ENCODE peak calls at places on chromosomes 3 and 15, in ten cellular contexts. One of them, this sample, is unnamed.

GRCh38 chr3:67515778-67516177 is 138.6 kb downstream of the SUCLG2 start:
- DNase-seq in stimulated activated CD4-positive, alpha-beta T cell treated with anti-CD3 and anti-CD28 coated beads, Interleukin-12 subunit alpha, Interleukin-12 subunit beta, amount 100 ng/mL, for 4 hours: no peak
- DNase-seq in upper lobe of right lung: no peak
- DNase-seq in NCI-H1092: no peak
- DNase-seq in HTR-8/SVneo: no peak
- DNase-seq in lung: no peak
- DNase-seq in ELR: no peak
- DNase-seq in activated CD8-positive, alpha-beta memory T cell treated with anti-CD3 and anti-CD28 coated beads for 24 hours: no peak
- DNase-seq in frontal cortex: no peak
- DNase-seq in stimulated activated CD8-positive, alpha-beta memory T cell treated with anti-CD3 and anti-CD28 coated beads, Interleukin-7, amount 100 ng/mL, for 1 hour: no peak
- DNase-seq in this sample: no peak

GRCh38 chr15:39501366-39501765 is 79.5 kb upstream of the THBS1 start:
- DNase-seq in stimulated activated CD4-positive, alpha-beta T cell treated with anti-CD3 and anti-CD28 coated beads, Interleukin-12 subunit alpha, Interleukin-12 subunit beta, amount 100 ng/mL, for 4 hours: no peak
- DNase-seq in upper lobe of right lung: no peak
- DNase-seq in NCI-H1092: no peak
- DNase-seq in HTR-8/SVneo: no peak
- DNase-seq in lung: no peak
- DNase-seq in ELR: peak; percentile 23
- DNase-seq in activated CD8-positive, alpha-beta memory T cell treated with anti-CD3 and anti-CD28 coated beads for 24 hours: no peak
- DNase-seq in frontal cortex: no peak
- DNase-seq in stimulated activated CD8-positive, alpha-beta memory T cell treated with anti-CD3 and anti-CD28 coated beads, Interleukin-7, amount 100 ng/mL, for 1 hour: no peak
- DNase-seq in this sample: no peak

GRCh38 chr3:138173769-138174420 is 826 bp downstream of the DBR1 start:
- DNase-seq in stimulated activated CD4-positive, alpha-beta T cell treated with anti-CD3 and anti-CD28 coated beads, Interleukin-12 subunit alpha, Interleukin-12 subunit beta, amount 100 ng/mL, for 4 hours: no peak
- DNase-seq in upper lobe of right lung: no peak
- DNase-seq in NCI-H1092: no peak
- DNase-seq in HTR-8/SVneo: no peak
- DNase-seq in lung: no peak
- DNase-seq in ELR: no peak
- DNase-seq in activated CD8-positive, alpha-beta memory T cell treated with anti-CD3 and anti-CD28 coated beads for 24 hours: no peak
- DNase-seq in frontal cortex: no peak
- DNase-seq in stimulated activated CD8-positive, alpha-beta memory T cell treated with anti-CD3 and anti-CD28 coated beads, Interleukin-7, amount 100 ng/mL, for 1 hour: no peak
- DNase-seq in this sample: no peak

GRCh38 chr15:67820992-67821783 is 4.1 kb upstream of the SKOR1 start:
- DNase-seq in stimulated activated CD4-positive, alpha-beta T cell treated with anti-CD3 and anti-CD28 coated beads, Interleukin-12 subunit alpha, Interleukin-12 subunit beta, amount 100 ng/mL, for 4 hours: no peak
- DNase-seq in upper lobe of right lung: peak; percentile 76
- DNase-seq in NCI-H1092: no peak
- DNase-seq in HTR-8/SVneo: peak; percentile 79
- DNase-seq in lung: no peak
- DNase-seq in ELR: peak; percentile 54
- DNase-seq in activated CD8-positive, alpha-beta memory T cell treated with anti-CD3 and anti-CD28 coated beads for 24 hours: peak; percentile 72
- DNase-seq in frontal cortex: peak; percentile 70
- DNase-seq in stimulated activated CD8-positive, alpha-beta memory T cell treated with anti-CD3 and anti-CD28 coated beads, Interleukin-7, amount 100 ng/mL, for 1 hour: no peak
- DNase-seq in this sample: no peak

GRCh38 chr3:197042539-197042938 is 12.9 kb upstream of the MELTF start:
- DNase-seq in stimulated activated CD4-positive, alpha-beta T cell treated with anti-CD3 and anti-CD28 coated beads, Interleukin-12 subunit alpha, Interleukin-12 subunit beta, amount 100 ng/mL, for 4 hours: no peak
- DNase-seq in upper lobe of right lung: no peak
- DNase-seq in NCI-H1092: no peak
- DNase-seq in HTR-8/SVneo: no peak
- DNase-seq in lung: no peak
- DNase-seq in ELR: no peak
- DNase-seq in activated CD8-positive, alpha-beta memory T cell treated with anti-CD3 and anti-CD28 coated beads for 24 hours: no peak
- DNase-seq in frontal cortex: no peak
- DNase-seq in stimulated activated CD8-positive, alpha-beta memory T cell treated with anti-CD3 and anti-CD28 coated beads, Interleukin-7, amount 100 ng/mL, for 1 hour: no peak
- DNase-seq in this sample: no peak

GRCh38 chr3:248841-249520 is 52.4 kb downstream of the CHL1 start:
- DNase-seq in stimulated activated CD4-positive, alpha-beta T cell treated with anti-CD3 and anti-CD28 coated beads, Interleukin-12 subunit alpha, Interleukin-12 subunit beta, amount 100 ng/mL, for 4 hours: no peak
- DNase-seq in upper lobe of right lung: no peak
- DNase-seq in NCI-H1092: no peak
- DNase-seq in HTR-8/SVneo: no peak
- DNase-seq in lung: no peak
- DNase-seq in ELR: no peak
- DNase-seq in activated CD8-positive, alpha-beta memory T cell treated with anti-CD3 and anti-CD28 coated beads for 24 hours: no peak
- DNase-seq in frontal cortex: no peak
- DNase-seq in stimulated activated CD8-positive, alpha-beta memory T cell treated with anti-CD3 and anti-CD28 coated beads, Interleukin-7, amount 100 ng/mL, for 1 hour: no peak
- DNase-seq in this sample: no peak

GRCh38 chr15:60614862-60615771 is 136.2 kb upstream of the ICE2 start:
- DNase-seq in stimulated activated CD4-positive, alpha-beta T cell treated with anti-CD3 and anti-CD28 coated beads, Interleukin-12 subunit alpha, Interleukin-12 subunit beta, amount 100 ng/mL, for 4 hours: no peak
- DNase-seq in upper lobe of right lung: no peak
- DNase-seq in NCI-H1092: no peak
- DNase-seq in HTR-8/SVneo: no peak
- DNase-seq in lung: no peak
- DNase-seq in ELR: no peak
- DNase-seq in activated CD8-positive, alpha-beta memory T cell treated with anti-CD3 and anti-CD28 coated beads for 24 hours: no peak
- DNase-seq in frontal cortex: no peak
- DNase-seq in stimulated activated CD8-positive, alpha-beta memory T cell treated with anti-CD3 and anti-CD28 coated beads, Interleukin-7, amount 100 ng/mL, for 1 hour: no peak
- DNase-seq in this sample: no peak

GRCh38 chr3:149371723-149372114 is 5.7 kb downstream of the TM4SF1 start:
- DNase-seq in stimulated activated CD4-positive, alpha-beta T cell treated with anti-CD3 and anti-CD28 coated beads, Interleukin-12 subunit alpha, Interleukin-12 subunit beta, amount 100 ng/mL, for 4 hours: no peak
- DNase-seq in upper lobe of right lung: no peak
- DNase-seq in NCI-H1092: no peak
- DNase-seq in HTR-8/SVneo: no peak
- DNase-seq in lung: no peak
- DNase-seq in ELR: no peak
- DNase-seq in activated CD8-positive, alpha-beta memory T cell treated with anti-CD3 and anti-CD28 coated beads for 24 hours: no peak
- DNase-seq in frontal cortex: no peak
- DNase-seq in stimulated activated CD8-positive, alpha-beta memory T cell treated with anti-CD3 and anti-CD28 coated beads, Interleukin-7, amount 100 ng/mL, for 1 hour: no peak
- DNase-seq in this sample: no peak

GRCh38 chr3:47013231-47013630 is 33.8 kb downstream of the NBEAL2 start:
- DNase-seq in stimulated activated CD4-positive, alpha-beta T cell treated with anti-CD3 and anti-CD28 coated beads, Interleukin-12 subunit alpha, Interleukin-12 subunit beta, amount 100 ng/mL, for 4 hours: no peak
- DNase-seq in upper lobe of right lung: no peak
- DNase-seq in NCI-H1092: no peak
- DNase-seq in HTR-8/SVneo: no peak
- DNase-seq in lung: no peak
- DNase-seq in ELR: no peak
- DNase-seq in activated CD8-positive, alpha-beta memory T cell treated with anti-CD3 and anti-CD28 coated beads for 24 hours: peak; percentile 51
- DNase-seq in frontal cortex: no peak
- DNase-seq in stimulated activated CD8-positive, alpha-beta memory T cell treated with anti-CD3 and anti-CD28 coated beads, Interleukin-7, amount 100 ng/mL, for 1 hour: no peak
- DNase-seq in this sample: no peak

GRCh38 chr3:129474986-129475804 is 35.2 kb downstream of the IFT122 start:
- DNase-seq in stimulated activated CD4-positive, alpha-beta T cell treated with anti-CD3 and anti-CD28 coated beads, Interleukin-12 subunit alpha, Interleukin-12 subunit beta, amount 100 ng/mL, for 4 hours: no peak
- DNase-seq in upper lobe of right lung: no peak
- DNase-seq in NCI-H1092: no peak
- DNase-seq in HTR-8/SVneo: no peak
- DNase-seq in lung: no peak
- DNase-seq in ELR: peak; percentile 25
- DNase-seq in activated CD8-positive, alpha-beta memory T cell treated with anti-CD3 and anti-CD28 coated beads for 24 hours: no peak
- DNase-seq in frontal cortex: no peak
- DNase-seq in stimulated activated CD8-positive, alpha-beta memory T cell treated with anti-CD3 and anti-CD28 coated beads, Interleukin-7, amount 100 ng/mL, for 1 hour: no peak
- DNase-seq in this sample: no peak

GRCh38 chr3:111901617-111902016 is 42.6 kb downstream of the PHLDB2 start:
- DNase-seq in stimulated activated CD4-positive, alpha-beta T cell treated with anti-CD3 and anti-CD28 coated beads, Interleukin-12 subunit alpha, Interleukin-12 subunit beta, amount 100 ng/mL, for 4 hours: no peak
- DNase-seq in upper lobe of right lung: no peak
- DNase-seq in NCI-H1092: no peak
- DNase-seq in HTR-8/SVneo: no peak
- DNase-seq in lung: no peak
- DNase-seq in ELR: no peak
- DNase-seq in activated CD8-positive, alpha-beta memory T cell treated with anti-CD3 and anti-CD28 coated beads for 24 hours: no peak
- DNase-seq in frontal cortex: no peak
- DNase-seq in stimulated activated CD8-positive, alpha-beta memory T cell treated with anti-CD3 and anti-CD28 coated beads, Interleukin-7, amount 100 ng/mL, for 1 hour: no peak
- DNase-seq in this sample: no peak

GRCh38 chr3:196569003-196569516 is 600 bp downstream of the FBXO45 start:
- DNase-seq in stimulated activated CD4-positive, alpha-beta T cell treated with anti-CD3 and anti-CD28 coated beads, Interleukin-12 subunit alpha, Interleukin-12 subunit beta, amount 100 ng/mL, for 4 hours: peak; percentile 34
- DNase-seq in upper lobe of right lung: peak; percentile 81
- DNase-seq in NCI-H1092: peak; percentile 3
- DNase-seq in HTR-8/SVneo: peak; percentile 28
- DNase-seq in lung: peak; percentile 39
- DNase-seq in ELR: peak; percentile 65
- DNase-seq in activated CD8-positive, alpha-beta memory T cell treated with anti-CD3 and anti-CD28 coated beads for 24 hours: no peak
- DNase-seq in frontal cortex: no peak
- DNase-seq in stimulated activated CD8-positive, alpha-beta memory T cell treated with anti-CD3 and anti-CD28 coated beads, Interleukin-7, amount 100 ng/mL, for 1 hour: peak; percentile 7
- DNase-seq in this sample: peak; percentile 32

GRCh38 chr3:183826448-183826847 is 1.1 kb upstream of the MAP6D1 start:
- DNase-seq in stimulated activated CD4-positive, alpha-beta T cell treated with anti-CD3 and anti-CD28 coated beads, Interleukin-12 subunit alpha, Interleukin-12 subunit beta, amount 100 ng/mL, for 4 hours: no peak
- DNase-seq in upper lobe of right lung: no peak
- DNase-seq in NCI-H1092: no peak
- DNase-seq in HTR-8/SVneo: no peak
- DNase-seq in lung: no peak
- DNase-seq in ELR: no peak
- DNase-seq in activated CD8-positive, alpha-beta memory T cell treated with anti-CD3 and anti-CD28 coated beads for 24 hours: no peak
- DNase-seq in frontal cortex: no peak
- DNase-seq in stimulated activated CD8-positive, alpha-beta memory T cell treated with anti-CD3 and anti-CD28 coated beads, Interleukin-7, amount 100 ng/mL, for 1 hour: no peak
- DNase-seq in this sample: no peak

GRCh38 chr3:73999501-73999900 is 374.8 kb upstream of the PDZRN3 start:
- DNase-seq in stimulated activated CD4-positive, alpha-beta T cell treated with anti-CD3 and anti-CD28 coated beads, Interleukin-12 subunit alpha, Interleukin-12 subunit beta, amount 100 ng/mL, for 4 hours: no peak
- DNase-seq in upper lobe of right lung: no peak
- DNase-seq in NCI-H1092: no peak
- DNase-seq in HTR-8/SVneo: no peak
- DNase-seq in lung: no peak
- DNase-seq in ELR: no peak
- DNase-seq in activated CD8-positive, alpha-beta memory T cell treated with anti-CD3 and anti-CD28 coated beads for 24 hours: no peak
- DNase-seq in frontal cortex: no peak
- DNase-seq in stimulated activated CD8-positive, alpha-beta memory T cell treated with anti-CD3 and anti-CD28 coated beads, Interleukin-7, amount 100 ng/mL, for 1 hour: no peak
- DNase-seq in this sample: peak; percentile 49

GRCh38 chr15:96858693-96859092 is 528.2 kb downstream of the NR2F2 start:
- DNase-seq in stimulated activated CD4-positive, alpha-beta T cell treated with anti-CD3 and anti-CD28 coated beads, Interleukin-12 subunit alpha, Interleukin-12 subunit beta, amount 100 ng/mL, for 4 hours: no peak
- DNase-seq in upper lobe of right lung: no peak
- DNase-seq in NCI-H1092: no peak
- DNase-seq in HTR-8/SVneo: no peak
- DNase-seq in lung: no peak
- DNase-seq in ELR: no peak
- DNase-seq in activated CD8-positive, alpha-beta memory T cell treated with anti-CD3 and anti-CD28 coated beads for 24 hours: no peak
- DNase-seq in frontal cortex: no peak
- DNase-seq in stimulated activated CD8-positive, alpha-beta memory T cell treated with anti-CD3 and anti-CD28 coated beads, Interleukin-7, amount 100 ng/mL, for 1 hour: no peak
- DNase-seq in this sample: no peak

GRCh38 chr3:62370112-62371031 is 3.0 kb downstream of the FEZF2 start:
- DNase-seq in stimulated activated CD4-positive, alpha-beta T cell treated with anti-CD3 and anti-CD28 coated beads, Interleukin-12 subunit alpha, Interleukin-12 subunit beta, amount 100 ng/mL, for 4 hours: no peak
- DNase-seq in upper lobe of right lung: no peak
- DNase-seq in NCI-H1092: no peak
- DNase-seq in HTR-8/SVneo: no peak
- DNase-seq in lung: no peak
- DNase-seq in ELR: no peak
- DNase-seq in activated CD8-positive, alpha-beta memory T cell treated with anti-CD3 and anti-CD28 coated beads for 24 hours: no peak
- DNase-seq in frontal cortex: no peak
- DNase-seq in stimulated activated CD8-positive, alpha-beta memory T cell treated with anti-CD3 and anti-CD28 coated beads, Interleukin-7, amount 100 ng/mL, for 1 hour: no peak
- DNase-seq in this sample: no peak

GRCh38 chr15:88902846-88903245 is 7.5 kb upstream of the HAPLN3 start:
- DNase-seq in stimulated activated CD4-positive, alpha-beta T cell treated with anti-CD3 and anti-CD28 coated beads, Interleukin-12 subunit alpha, Interleukin-12 subunit beta, amount 100 ng/mL, for 4 hours: no peak
- DNase-seq in upper lobe of right lung: no peak
- DNase-seq in NCI-H1092: no peak
- DNase-seq in HTR-8/SVneo: no peak
- DNase-seq in lung: no peak
- DNase-seq in ELR: no peak
- DNase-seq in activated CD8-positive, alpha-beta memory T cell treated with anti-CD3 and anti-CD28 coated beads for 24 hours: no peak
- DNase-seq in frontal cortex: no peak
- DNase-seq in stimulated activated CD8-positive, alpha-beta memory T cell treated with anti-CD3 and anti-CD28 coated beads, Interleukin-7, amount 100 ng/mL, for 1 hour: no peak
- DNase-seq in this sample: no peak

GRCh38 chr15:57902155-57902554 is 163.4 kb downstream of the ALDH1A2 start:
- DNase-seq in stimulated activated CD4-positive, alpha-beta T cell treated with anti-CD3 and anti-CD28 coated beads, Interleukin-12 subunit alpha, Interleukin-12 subunit beta, amount 100 ng/mL, for 4 hours: no peak
- DNase-seq in upper lobe of right lung: no peak
- DNase-seq in NCI-H1092: no peak
- DNase-seq in HTR-8/SVneo: no peak
- DNase-seq in lung: no peak
- DNase-seq in ELR: peak; percentile 26
- DNase-seq in activated CD8-positive, alpha-beta memory T cell treated with anti-CD3 and anti-CD28 coated beads for 24 hours: no peak
- DNase-seq in frontal cortex: no peak
- DNase-seq in stimulated activated CD8-positive, alpha-beta memory T cell treated with anti-CD3 and anti-CD28 coated beads, Interleukin-7, amount 100 ng/mL, for 1 hour: no peak
- DNase-seq in this sample: no peak

GRCh38 chr3:181326637-181327223 is 337.2 kb upstream of the DNAJC19 start:
- DNase-seq in stimulated activated CD4-positive, alpha-beta T cell treated with anti-CD3 and anti-CD28 coated beads, Interleukin-12 subunit alpha, Interleukin-12 subunit beta, amount 100 ng/mL, for 4 hours: no peak
- DNase-seq in upper lobe of right lung: no peak
- DNase-seq in NCI-H1092: no peak
- DNase-seq in HTR-8/SVneo: peak; percentile 3
- DNase-seq in lung: no peak
- DNase-seq in ELR: peak; percentile 8
- DNase-seq in activated CD8-positive, alpha-beta memory T cell treated with anti-CD3 and anti-CD28 coated beads for 24 hours: no peak
- DNase-seq in frontal cortex: peak; percentile 12
- DNase-seq in stimulated activated CD8-positive, alpha-beta memory T cell treated with anti-CD3 and anti-CD28 coated beads, Interleukin-7, amount 100 ng/mL, for 1 hour: no peak
- DNase-seq in this sample: peak; percentile 75

GRCh38 chr3:43423634-43424033 is 137.3 kb downstream of the SNRK start:
- DNase-seq in stimulated activated CD4-positive, alpha-beta T cell treated with anti-CD3 and anti-CD28 coated beads, Interleukin-12 subunit alpha, Interleukin-12 subunit beta, amount 100 ng/mL, for 4 hours: no peak
- DNase-seq in upper lobe of right lung: no peak
- DNase-seq in NCI-H1092: no peak
- DNase-seq in HTR-8/SVneo: no peak
- DNase-seq in lung: no peak
- DNase-seq in ELR: no peak
- DNase-seq in activated CD8-positive, alpha-beta memory T cell treated with anti-CD3 and anti-CD28 coated beads for 24 hours: no peak
- DNase-seq in frontal cortex: no peak
- DNase-seq in stimulated activated CD8-positive, alpha-beta memory T cell treated with anti-CD3 and anti-CD28 coated beads, Interleukin-7, amount 100 ng/mL, for 1 hour: no peak
- DNase-seq in this sample: no peak

GRCh38 chr3:111012388-111013248 is 59.0 kb upstream of the NECTIN3 start:
- DNase-seq in stimulated activated CD4-positive, alpha-beta T cell treated with anti-CD3 and anti-CD28 coated beads, Interleukin-12 subunit alpha, Interleukin-12 subunit beta, amount 100 ng/mL, for 4 hours: no peak
- DNase-seq in upper lobe of right lung: no peak
- DNase-seq in NCI-H1092: no peak
- DNase-seq in HTR-8/SVneo: no peak
- DNase-seq in lung: no peak
- DNase-seq in ELR: peak; percentile 21
- DNase-seq in activated CD8-positive, alpha-beta memory T cell treated with anti-CD3 and anti-CD28 coated beads for 24 hours: no peak
- DNase-seq in frontal cortex: no peak
- DNase-seq in stimulated activated CD8-positive, alpha-beta memory T cell treated with anti-CD3 and anti-CD28 coated beads, Interleukin-7, amount 100 ng/mL, for 1 hour: no peak
- DNase-seq in this sample: no peak

GRCh38 chr3:143288944-143289343 is 169.4 kb downstream of the CHST2 start:
- DNase-seq in stimulated activated CD4-positive, alpha-beta T cell treated with anti-CD3 and anti-CD28 coated beads, Interleukin-12 subunit alpha, Interleukin-12 subunit beta, amount 100 ng/mL, for 4 hours: no peak
- DNase-seq in upper lobe of right lung: no peak
- DNase-seq in NCI-H1092: no peak
- DNase-seq in HTR-8/SVneo: no peak
- DNase-seq in lung: no peak
- DNase-seq in ELR: no peak
- DNase-seq in activated CD8-positive, alpha-beta memory T cell treated with anti-CD3 and anti-CD28 coated beads for 24 hours: no peak
- DNase-seq in frontal cortex: no peak
- DNase-seq in stimulated activated CD8-positive, alpha-beta memory T cell treated with anti-CD3 and anti-CD28 coated beads, Interleukin-7, amount 100 ng/mL, for 1 hour: no peak
- DNase-seq in this sample: peak; percentile 45

GRCh38 chr3:44058022-44058867 is 183.4 kb upstream of the TOPAZ1 start:
- DNase-seq in stimulated activated CD4-positive, alpha-beta T cell treated with anti-CD3 and anti-CD28 coated beads, Interleukin-12 subunit alpha, Interleukin-12 subunit beta, amount 100 ng/mL, for 4 hours: peak; percentile 34
- DNase-seq in upper lobe of right lung: no peak
- DNase-seq in NCI-H1092: no peak
- DNase-seq in HTR-8/SVneo: no peak
- DNase-seq in lung: no peak
- DNase-seq in ELR: peak; percentile 64
- DNase-seq in activated CD8-positive, alpha-beta memory T cell treated with anti-CD3 and anti-CD28 coated beads for 24 hours: peak; percentile 78
- DNase-seq in frontal cortex: no peak
- DNase-seq in stimulated activated CD8-positive, alpha-beta memory T cell treated with anti-CD3 and anti-CD28 coated beads, Interleukin-7, amount 100 ng/mL, for 1 hour: no peak
- DNase-seq in this sample: peak; percentile 43

GRCh38 chr15:51312132-51312531 is 26.3 kb downstream of the CYP19A1 start:
- DNase-seq in stimulated activated CD4-positive, alpha-beta T cell treated with anti-CD3 and anti-CD28 coated beads, Interleukin-12 subunit alpha, Interleukin-12 subunit beta, amount 100 ng/mL, for 4 hours: no peak
- DNase-seq in upper lobe of right lung: no peak
- DNase-seq in NCI-H1092: no peak
- DNase-seq in HTR-8/SVneo: no peak
- DNase-seq in lung: no peak
- DNase-seq in ELR: no peak
- DNase-seq in activated CD8-positive, alpha-beta memory T cell treated with anti-CD3 and anti-CD28 coated beads for 24 hours: no peak
- DNase-seq in frontal cortex: no peak
- DNase-seq in stimulated activated CD8-positive, alpha-beta memory T cell treated with anti-CD3 and anti-CD28 coated beads, Interleukin-7, amount 100 ng/mL, for 1 hour: no peak
- DNase-seq in this sample: no peak

GRCh38 chr3:124995460-124995994 is 60.3 kb downstream of the HEG1 start:
- DNase-seq in stimulated activated CD4-positive, alpha-beta T cell treated with anti-CD3 and anti-CD28 coated beads, Interleukin-12 subunit alpha, Interleukin-12 subunit beta, amount 100 ng/mL, for 4 hours: peak; percentile 14
- DNase-seq in upper lobe of right lung: no peak
- DNase-seq in NCI-H1092: peak; percentile 35
- DNase-seq in HTR-8/SVneo: peak; percentile 52
- DNase-seq in lung: peak; percentile 54
- DNase-seq in ELR: peak; percentile 67
- DNase-seq in activated CD8-positive, alpha-beta memory T cell treated with anti-CD3 and anti-CD28 coated beads for 24 hours: peak; percentile 76
- DNase-seq in frontal cortex: peak; percentile 52
- DNase-seq in stimulated activated CD8-positive, alpha-beta memory T cell treated with anti-CD3 and anti-CD28 coated beads, Interleukin-7, amount 100 ng/mL, for 1 hour: peak; percentile 3
- DNase-seq in this sample: peak; percentile 91

GRCh38 chr15:52085289-52085688 is 27.3 kb downstream of the BCL2L10 start:
- DNase-seq in stimulated activated CD4-positive, alpha-beta T cell treated with anti-CD3 and anti-CD28 coated beads, Interleukin-12 subunit alpha, Interleukin-12 subunit beta, amount 100 ng/mL, for 4 hours: no peak
- DNase-seq in upper lobe of right lung: no peak
- DNase-seq in NCI-H1092: no peak
- DNase-seq in HTR-8/SVneo: no peak
- DNase-seq in lung: no peak
- DNase-seq in ELR: peak; percentile 36
- DNase-seq in activated CD8-positive, alpha-beta memory T cell treated with anti-CD3 and anti-CD28 coated beads for 24 hours: no peak
- DNase-seq in frontal cortex: no peak
- DNase-seq in stimulated activated CD8-positive, alpha-beta memory T cell treated with anti-CD3 and anti-CD28 coated beads, Interleukin-7, amount 100 ng/mL, for 1 hour: no peak
- DNase-seq in this sample: no peak

This sample was measured in Ammon's horn.